ENCODE peak calls at places on chromosomes 12 and 14, in four cellular contexts. B is A549; D is colonic mucosa; O is effector memory CD4-positive, alpha-beta T cell. T is an unnamed sample.

GRCh38 chr14:32711103-32711680 is 227.5 kb upstream of the NPAS3 start:
- DNase-seq in B (peak), D (peak), O (no peak), T (no peak)

GRCh38 chr12:122412851-122413433 is 9.5 kb downstream of the CLIP1 start:
- DNase-seq in B (no peak), D (no peak), O (no peak), T (no peak)

GRCh38 chr14:26401170-26401968 is 196.5 kb downstream of the NOVA1 start:
- DNase-seq in B (no peak), D (no peak), O (no peak), T (no peak)

GRCh38 chr14:77131206-77131605 is 10.4 kb downstream of the ZDHHC22 start:
- DNase-seq in B (no peak), D (no peak), O (no peak), T (no peak)

GRCh38 chr12:20282411-20282810 is 85.9 kb upstream of the PDE3A start:
- DNase-seq in B (no peak), D (no peak), O (no peak), T (no peak)

GRCh38 chr12:64742371-64742770 is 16.8 kb downstream of the GNS start:
- DNase-seq in B (no peak), D (no peak), O (no peak), T (no peak)

GRCh38 chr12:109651596-109651995 is 62.0 kb upstream of the FAM222A start:
- DNase-seq in B (no peak), D (no peak), O (no peak), T (no peak)

GRCh38 chr14:51929156-51929555 is 60.2 kb upstream of the RTRAF start:
- DNase-seq in B (no peak), D (no peak), O (no peak), T (no peak)

GRCh38 chr12:98939350-98939749 is 294.3 kb downstream of the APAF1 start:
- DNase-seq in B (peak), D (no peak), O (no peak), T (peak)

GRCh38 chr14:47186491-47186890 is 488.9 kb downstream of the MDGA2 start:
- DNase-seq in B (no peak), D (no peak), O (no peak), T (no peak)

GRCh38 chr12:131468206-131468605 is 242.7 kb upstream of the SFSWAP start:
- DNase-seq in B (no peak), D (no peak), O (no peak), T (no peak)

GRCh38 chr12:12396727-12397126 is 39.8 kb downstream of the BORCS5 start:
- DNase-seq in B (no peak), D (no peak), O (no peak), T (no peak)

GRCh38 chr14:39102265-39102968 is 618 bp downstream of the SEC23A start:
- DNase-seq in B (peak), D (peak), O (no peak), T (peak)

GRCh38 chr12:1606021-1606622 is 11.7 kb upstream of the FBXL14 start:
- DNase-seq in B (peak), D (peak), O (peak), T (peak)

GRCh38 chr12:56709759-56710376 is 15.2 kb downstream of the NACA start:
- DNase-seq in B (no peak), D (no peak), O (no peak), T (no peak)

GRCh38 chr12:54587315-54587821 is 1.1 kb downstream of the PPP1R1A start:
- DNase-seq in B (peak), D (no peak), O (no peak), T (no peak)

GRCh38 chr12:121804417-121805111 is 755 bp downstream of the SETD1B start:
- DNase-seq in B (peak), D (peak), O (peak), T (no peak)

DNA sequence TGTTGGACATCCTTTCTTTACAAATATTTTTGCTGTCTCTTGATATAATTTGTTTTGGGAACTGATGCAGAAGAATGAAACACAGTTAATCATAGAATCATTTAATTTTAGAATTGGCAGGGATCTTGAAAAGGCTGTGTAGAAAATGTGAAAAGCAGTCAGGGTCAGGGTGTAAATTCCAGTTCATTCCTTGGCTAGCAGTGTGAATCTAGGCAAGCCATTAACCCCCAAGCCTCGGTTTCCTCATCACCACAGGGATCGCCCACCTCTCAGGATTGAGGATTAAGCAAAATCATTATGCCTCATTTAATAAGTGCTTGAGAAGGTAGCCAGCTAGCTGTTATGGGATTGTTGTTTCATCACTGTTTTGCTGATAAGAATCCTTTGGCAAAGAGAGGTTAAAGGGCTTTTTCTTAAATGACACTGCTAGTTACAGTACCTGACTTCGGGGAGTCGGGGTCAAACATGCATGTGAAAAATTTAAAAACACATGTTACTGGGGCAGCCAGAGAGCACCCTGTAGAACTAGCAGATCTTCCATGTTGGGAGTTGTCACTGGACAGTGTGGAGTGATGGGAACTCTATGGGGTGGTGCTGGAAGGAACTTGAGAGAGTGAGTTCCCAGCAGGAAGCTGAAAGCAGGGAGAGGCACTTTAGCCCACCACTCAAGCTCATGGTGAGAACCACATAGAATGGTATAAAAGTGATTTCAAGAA is 10.7 kb downstream of the TNFRSF1A start:
- DNase-seq in B (no peak), D (no peak), O (no peak), T (no peak)
- H3K27ac ChIP-seq in B (peak), D (peak), O (no peak), T (no peak)

DNA sequence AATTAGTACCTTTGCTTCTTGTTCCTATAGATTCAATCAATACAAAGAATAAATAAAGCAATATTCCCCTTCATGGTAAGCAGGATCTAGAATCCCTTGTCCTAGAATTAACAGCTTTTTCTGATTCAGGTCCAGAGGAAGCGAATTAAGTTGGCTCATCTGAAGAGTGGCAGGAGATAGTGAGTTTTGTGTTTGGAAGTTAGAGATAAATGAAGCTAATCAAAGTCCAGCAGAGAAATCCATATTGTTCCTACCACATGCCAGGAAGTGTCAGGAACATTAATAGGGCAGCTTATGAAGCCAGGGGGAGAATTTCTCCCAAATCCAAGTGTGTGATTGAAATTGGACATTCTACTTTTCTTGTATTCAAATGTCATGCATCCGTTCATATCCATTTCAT is 13.9 kb downstream of the CAPZA3 start:
- DNase-seq in B (no peak), D (no peak), O (no peak), T (no peak)
- H3K27ac ChIP-seq in B (no peak), D (no peak), O (no peak), T (no peak)

GRCh38 chr12:76260390-76260748 is 87.8 kb downstream of the BBS10 start:
- DNase-seq in B (no peak), D (no peak), O (no peak), T (no peak)
- H3K27ac ChIP-seq in B (peak), D (no peak), O (no peak), T (peak)

GRCh38 chr14:49953196-49953595 is 60.3 kb downstream of the ARF6 start:
- DNase-seq in B (no peak), D (no peak), O (no peak), T (no peak)
- H3K27ac ChIP-seq in B (peak), D (peak), O (no peak), T (no peak)

GRCh38 chr14:56180754-56181542 is 62.7 kb downstream of the PELI2 start:
- DNase-seq in B (no peak), D (no peak), O (no peak), T (no peak)
- H3K27ac ChIP-seq in B (peak), D (no peak), O (no peak), T (no peak)

GRCh38 chr12:50242751-50243191 is 40.5 kb downstream of the LIMA1 start:
- DNase-seq in B (no peak), D (no peak), O (no peak), T (no peak)
- H3K27ac ChIP-seq in B (peak), D (peak), O (no peak), T (peak)

DNA sequence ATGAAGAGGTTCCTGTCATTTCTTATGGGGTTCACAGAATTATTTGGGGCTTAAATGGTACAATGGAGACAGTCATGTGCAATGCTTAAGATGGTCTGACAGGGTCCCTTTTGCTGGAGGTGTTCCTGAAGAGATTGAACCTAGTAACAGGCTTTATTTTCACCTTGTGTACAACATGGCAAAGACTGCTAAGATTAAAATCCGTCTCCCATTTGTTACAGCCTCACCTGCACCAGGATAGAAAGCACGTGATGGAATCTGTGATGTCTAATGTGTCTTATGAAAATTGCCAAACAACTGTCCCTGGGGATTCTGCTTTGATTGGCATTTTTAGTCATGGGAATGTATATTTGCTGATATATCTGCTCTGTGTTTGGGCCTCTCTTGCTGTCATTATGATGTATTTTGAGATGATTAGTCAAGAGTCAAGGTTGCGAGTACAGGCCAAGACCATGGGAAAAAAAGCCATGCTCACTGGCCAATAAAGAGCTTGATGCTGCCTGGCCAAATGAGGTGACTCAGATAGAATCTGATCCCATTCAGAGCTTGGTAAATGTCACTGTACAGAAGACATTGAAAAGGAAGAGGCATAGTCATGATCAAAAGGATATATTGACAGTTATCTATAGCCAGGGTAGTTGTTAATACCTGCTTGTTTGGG is 96.1 kb downstream of the FLRT2 start:
- DNase-seq in B (no peak), D (no peak), O (no peak), T (no peak)
- H3K27ac ChIP-seq in B (no peak), D (no peak), O (no peak), T (no peak)

T was measured in caudate nucleus.